ENCODE peak calls at places on chromosomes 3 and 15, in four cellular contexts. C, I, O and L are unnamed samples.

GRCh38 chr3:19866751-19867347 is 67.2 kb downstream of the EFHB start:
- DNase-seq in C (peak; percentile 70), I (no peak), O (no peak), L (peak; percentile 15)

GRCh38 chr3:126528800-126529541 is 5.0 kb downstream of the CHST13 start:
- DNase-seq in C (no peak), I (no peak), O (no peak), L (peak; percentile 30)

GRCh38 chr3:38054166-38054991 is 15.4 kb downstream of the DLEC1 start:
- DNase-seq in C (no peak), I (no peak), O (no peak), L (no peak)

GRCh38 chr3:34066328-34066727 is 267.9 kb downstream of the PDCD6IP start:
- DNase-seq in C (no peak), I (no peak), O (no peak), L (no peak)

GRCh38 chr15:59317211-59317610 is 55.5 kb downstream of the MYO1E start:
- DNase-seq in C (no peak), I (no peak), O (no peak), L (no peak)

GRCh38 chr15:44536298-44536961 is 517 bp upstream of the EIF3J start:
- DNase-seq in C (peak; percentile 79), I (peak; percentile 15), O (peak; percentile 84), L (peak; percentile 24)

GRCh38 chr3:104907507-104907906 is 459.2 kb upstream of the ALCAM start:
- DNase-seq in C (no peak), I (peak; percentile 35), O (no peak), L (peak; percentile 15)

GRCh38 chr3:50050361-50050760 is 38.4 kb upstream of the RBM5 start:
- DNase-seq in C (no peak), I (peak; percentile 40), O (no peak), L (peak; percentile 49)

GRCh38 chr3:11989383-11990050 is 14.7 kb upstream of the SYN2 start:
- DNase-seq in C (no peak), I (no peak), O (no peak), L (no peak)

GRCh38 chr15:91445701-91446100 is 345.6 kb downstream of the SV2B start:
- DNase-seq in C (no peak), I (no peak), O (no peak), L (no peak)

GRCh38 chr3:125602752-125603649 is 7.7 kb upstream of the OSBPL11 start:
- DNase-seq in C (no peak), I (no peak), O (no peak), L (peak; percentile 74)

GRCh38 chr15:59420986-59421618 is 16.9 kb upstream of the FAM81A start:
- DNase-seq in C (no peak), I (no peak), O (no peak), L (no peak)

GRCh38 chr15:64950888-64951287 is 38.8 kb downstream of the SPG21 start:
- DNase-seq in C (no peak), I (no peak), O (no peak), L (no peak)

GRCh38 chr3:64674591-64675076 is 13.2 kb downstream of the ADAMTS9 start:
- DNase-seq in C (no peak), I (no peak), O (no peak), L (no peak)

GRCh38 chr3:62201438-62202035 is 171.8 kb downstream of the FEZF2 start:
- DNase-seq in C (no peak), I (no peak), O (no peak), L (no peak)

GRCh38 chr15:87142096-87142495 is 1062.4 kb downstream of the AGBL1 start:
- DNase-seq in C (no peak), I (peak; percentile 9), O (no peak), L (no peak)
- TF ChIP-seq CTCF in C (no peak), I (no peak), O (no peak), L (no peak)

GRCh38 chr3:176651622-176652021 is 545.7 kb downstream of the TBL1XR1 start:
- DNase-seq in C (no peak), I (no peak), O (no peak), L (no peak)
- TF ChIP-seq CTCF in C (no peak), I (no peak), O (no peak), L (no peak)

GRCh38 chr15:42796955-42797779 is 60.2 kb upstream of the CDAN1 start:
- DNase-seq in C (no peak), I (no peak), O (no peak), L (no peak)
- TF ChIP-seq CTCF in C (no peak), I (no peak), O (no peak), L (no peak)

GRCh38 chr3:53231532-53232511 is 24.0 kb downstream of the TKT start:
- DNase-seq in C (no peak), I (no peak), O (no peak), L (no peak)
- TF ChIP-seq CTCF in C (no peak), I (peak; percentile 29), O (no peak), L (no peak)

DNA sequence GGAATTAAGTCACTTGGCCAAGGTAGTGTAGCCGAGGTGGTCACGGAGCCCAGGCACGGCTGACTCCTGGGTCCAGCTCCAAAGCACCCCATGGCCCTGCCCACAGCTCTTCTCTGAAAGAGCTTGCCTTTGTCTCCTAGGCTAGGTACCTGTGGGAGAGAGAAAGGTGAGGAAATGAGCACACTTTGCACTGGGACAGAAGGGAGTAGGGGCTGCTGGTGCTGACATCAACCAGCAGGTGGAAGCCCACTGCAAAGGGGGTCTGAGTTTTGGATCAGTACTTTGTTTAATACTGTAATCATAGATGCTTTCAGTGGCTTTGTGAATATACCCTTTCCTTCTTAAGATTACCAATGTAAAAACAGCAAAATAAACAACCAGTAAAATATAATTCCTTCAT is 128.3 kb upstream of the EIF1B start:
- DNase-seq in C (no peak), I (no peak), O (no peak), L (no peak)
- TF ChIP-seq CTCF in C (no peak), I (no peak), O (no peak), L (no peak)

DNA sequence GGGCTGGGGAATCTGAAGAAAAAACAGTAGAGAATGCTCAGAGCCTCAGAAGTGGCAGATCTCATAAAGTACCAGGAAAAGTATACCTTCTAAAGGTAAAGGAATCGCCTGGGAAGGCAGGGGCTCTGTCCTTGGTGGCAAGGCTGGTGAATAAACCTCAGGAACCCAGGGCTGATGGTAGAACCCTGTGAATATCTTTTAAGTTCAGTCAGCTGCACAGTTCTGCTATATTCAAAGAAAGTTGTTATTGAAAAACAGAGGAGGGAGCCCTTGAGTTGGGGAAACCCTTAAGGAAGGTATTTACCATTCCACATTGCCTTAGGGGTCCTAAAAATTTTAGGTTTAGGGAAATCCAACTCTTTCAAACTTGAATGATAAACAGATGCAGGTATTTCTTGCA is 31.2 kb downstream of the ZPLD1 start:
- DNase-seq in C (no peak), I (no peak), O (no peak), L (no peak)
- TF ChIP-seq CTCF in C (no peak), I (no peak), O (no peak), L (no peak)